ENCODE peak calls at places on chromosome 5, in ten cellular contexts. One of them, this sample, is unnamed.

GRCh38 chr5:36209664-36210063 is 32.1 kb downstream of the NADK2 start:
- DNase-seq in A549: no peak
- DNase-seq in tibial artery: no peak
- DNase-seq in CD8-positive, alpha-beta T cell: no peak
- DNase-seq in lung: no peak
- DNase-seq in IMR-90: peak; percentile 50
- DNase-seq in K562: no peak
- DNase-seq in epithelial cell of proximal tubule: no peak
- DNase-seq in foreskin fibroblast: peak; percentile 42
- DNase-seq in AG09309: no peak
- DNase-seq in this sample: no peak

GRCh38 chr5:177588413-177588909 is 3.5 kb upstream of the TMED9 start:
- DNase-seq in AG09309: no peak
- DNase-seq in IMR-90: no peak
- DNase-seq in A549: no peak
- DNase-seq in epithelial cell of proximal tubule: no peak
- DNase-seq in K562: no peak
- DNase-seq in lung: no peak
- DNase-seq in foreskin fibroblast: no peak
- DNase-seq in tibial artery: no peak
- DNase-seq in CD8-positive, alpha-beta T cell: no peak
- DNase-seq in this sample: no peak

GRCh38 chr5:170273968-170274710 is 23.4 kb downstream of the LCP2 start:
- DNase-seq in epithelial cell of proximal tubule: no peak
- DNase-seq in lung: no peak
- DNase-seq in foreskin fibroblast: no peak
- DNase-seq in K562: no peak
- DNase-seq in CD8-positive, alpha-beta T cell: no peak
- DNase-seq in IMR-90: no peak
- DNase-seq in A549: peak; percentile 60
- DNase-seq in tibial artery: no peak
- DNase-seq in AG09309: no peak
- DNase-seq in this sample: no peak

GRCh38 chr5:148687427-148687826 is 33.1 kb upstream of the HTR4 start:
- DNase-seq in tibial artery: no peak
- DNase-seq in epithelial cell of proximal tubule: no peak
- DNase-seq in K562: peak; percentile 72
- DNase-seq in AG09309: no peak
- DNase-seq in CD8-positive, alpha-beta T cell: no peak
- DNase-seq in A549: peak; percentile 59
- DNase-seq in lung: no peak
- DNase-seq in IMR-90: peak; percentile 13
- DNase-seq in foreskin fibroblast: peak; percentile 2
- DNase-seq in this sample: no peak

GRCh38 chr5:117594165-117594564 is 1019.5 kb upstream of the SEMA6A start:
- DNase-seq in epithelial cell of proximal tubule: no peak
- DNase-seq in AG09309: peak; percentile 25
- DNase-seq in IMR-90: no peak
- DNase-seq in K562: no peak
- DNase-seq in CD8-positive, alpha-beta T cell: no peak
- DNase-seq in lung: peak; percentile 32
- DNase-seq in foreskin fibroblast: peak; percentile 48
- DNase-seq in A549: no peak
- DNase-seq in tibial artery: peak; percentile 78
- DNase-seq in this sample: no peak

GRCh38 chr5:158727771-158728311 is 371.9 kb downstream of the EBF1 start:
- DNase-seq in tibial artery: peak; percentile 32
- DNase-seq in lung: peak; percentile 29
- DNase-seq in epithelial cell of proximal tubule: no peak
- DNase-seq in K562: no peak
- DNase-seq in CD8-positive, alpha-beta T cell: no peak
- DNase-seq in foreskin fibroblast: peak; percentile 28
- DNase-seq in IMR-90: no peak
- DNase-seq in AG09309: no peak
- DNase-seq in A549: no peak
- DNase-seq in this sample: no peak

GRCh38 chr5:80275347-80275746 is 19.5 kb upstream of the SERINC5 start:
- DNase-seq in AG09309: no peak
- DNase-seq in tibial artery: no peak
- DNase-seq in epithelial cell of proximal tubule: no peak
- DNase-seq in K562: no peak
- DNase-seq in foreskin fibroblast: no peak
- DNase-seq in IMR-90: peak; percentile 21
- DNase-seq in lung: no peak
- DNase-seq in CD8-positive, alpha-beta T cell: no peak
- DNase-seq in A549: peak; percentile 41
- DNase-seq in this sample: no peak

GRCh38 chr5:67115804-67116203 is 80.8 kb downstream of the CD180 start:
- DNase-seq in AG09309: no peak
- DNase-seq in CD8-positive, alpha-beta T cell: no peak
- DNase-seq in A549: no peak
- DNase-seq in epithelial cell of proximal tubule: no peak
- DNase-seq in lung: no peak
- DNase-seq in IMR-90: no peak
- DNase-seq in foreskin fibroblast: no peak
- DNase-seq in tibial artery: no peak
- DNase-seq in K562: no peak
- DNase-seq in this sample: no peak

GRCh38 chr5:140801494-140801841 is 611 bp downstream of the PCDHA3 start:
- DNase-seq in lung: no peak
- DNase-seq in AG09309: no peak
- DNase-seq in foreskin fibroblast: peak; percentile 16
- DNase-seq in IMR-90: no peak
- DNase-seq in CD8-positive, alpha-beta T cell: no peak
- DNase-seq in A549: peak; percentile 57
- DNase-seq in K562: no peak
- DNase-seq in tibial artery: no peak
- DNase-seq in epithelial cell of proximal tubule: no peak
- DNase-seq in this sample: no peak

GRCh38 chr5:140808889-140809291 is 2.0 kb downstream of the PCDHA4 start:
- DNase-seq in K562: no peak
- DNase-seq in AG09309: no peak
- DNase-seq in tibial artery: no peak
- DNase-seq in epithelial cell of proximal tubule: no peak
- DNase-seq in foreskin fibroblast: no peak
- DNase-seq in CD8-positive, alpha-beta T cell: no peak
- DNase-seq in lung: no peak
- DNase-seq in A549: no peak
- DNase-seq in IMR-90: no peak
- DNase-seq in this sample: no peak

GRCh38 chr5:140802781-140803271 is 2.0 kb downstream of the PCDHA3 start:
- DNase-seq in IMR-90: no peak
- DNase-seq in lung: no peak
- DNase-seq in foreskin fibroblast: no peak
- DNase-seq in A549: no peak
- DNase-seq in CD8-positive, alpha-beta T cell: no peak
- DNase-seq in tibial artery: no peak
- DNase-seq in AG09309: no peak
- DNase-seq in epithelial cell of proximal tubule: no peak
- DNase-seq in K562: no peak
- DNase-seq in this sample: no peak

GRCh38 chr5:140806834-140807775 is at the start of gene PCDHA4:
- DNase-seq in K562: no peak
- DNase-seq in IMR-90: no peak
- DNase-seq in A549: peak; percentile 74
- DNase-seq in epithelial cell of proximal tubule: no peak
- DNase-seq in tibial artery: no peak
- DNase-seq in foreskin fibroblast: peak; percentile 17
- DNase-seq in CD8-positive, alpha-beta T cell: no peak
- DNase-seq in AG09309: no peak
- DNase-seq in lung: peak; percentile 50
- DNase-seq in this sample: no peak
- H3K4me3 ChIP-seq in K562: no peak within 1 kb of the TSS
- H3K4me3 ChIP-seq in IMR-90: peak within 1 kb of the TSS; percentile 32
- H3K4me3 ChIP-seq in A549: peak within 1 kb of the TSS; percentile 60
- H3K4me3 ChIP-seq in epithelial cell of proximal tubule: peak within 1 kb of the TSS; percentile 52
- H3K4me3 ChIP-seq in tibial artery: peak within 1 kb of the TSS; percentile 52
- H3K4me3 ChIP-seq in foreskin fibroblast: no peak within 1 kb of the TSS
- H3K4me3 ChIP-seq in CD8-positive, alpha-beta T cell: no peak within 1 kb of the TSS
- H3K4me3 ChIP-seq in AG09309: peak within 1 kb of the TSS; percentile 46
- H3K4me3 ChIP-seq in lung: no peak within 1 kb of the TSS
- H3K4me3 ChIP-seq in this sample: peak within 1 kb of the TSS; percentile 33

DNA sequence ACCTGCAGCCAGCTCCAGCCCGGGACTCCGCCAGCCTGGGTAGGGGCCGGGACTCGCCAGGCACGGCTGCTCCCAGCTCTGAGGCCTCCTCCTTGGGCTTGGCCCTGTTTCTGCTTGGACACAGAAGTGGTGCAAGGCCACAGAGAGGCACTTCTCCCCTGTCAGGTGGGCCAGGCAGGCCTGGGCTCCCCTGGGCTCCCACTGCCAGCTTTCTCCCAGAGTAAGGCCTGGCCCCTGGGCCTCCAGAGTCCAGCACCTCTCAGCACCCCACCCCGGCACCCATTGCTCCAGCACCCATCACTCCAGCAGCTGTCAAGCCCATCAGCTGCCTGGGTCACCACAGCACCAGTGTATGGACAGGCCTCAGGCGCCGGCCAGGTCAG is 71.1 kb upstream of the LRRTM2 start:
- DNase-seq in IMR-90: no peak
- DNase-seq in CD8-positive, alpha-beta T cell: no peak
- DNase-seq in AG09309: no peak
- DNase-seq in foreskin fibroblast: no peak
- DNase-seq in K562: no peak
- DNase-seq in lung: no peak
- DNase-seq in epithelial cell of proximal tubule: no peak
- DNase-seq in tibial artery: peak; percentile 13
- DNase-seq in A549: no peak
- DNase-seq in this sample: no peak
- TF ChIP-seq CTCF in IMR-90: no peak
- TF ChIP-seq CTCF in CD8-positive, alpha-beta T cell: no peak
- TF ChIP-seq CTCF in AG09309: no peak
- TF ChIP-seq CTCF in foreskin fibroblast: no peak
- TF ChIP-seq CTCF in K562: no peak
- TF ChIP-seq CTCF in lung: no peak
- TF ChIP-seq CTCF in epithelial cell of proximal tubule: no peak
- TF ChIP-seq CTCF in tibial artery: no peak
- TF ChIP-seq CTCF in A549: no peak
- TF ChIP-seq CTCF in this sample: no peak

DNA sequence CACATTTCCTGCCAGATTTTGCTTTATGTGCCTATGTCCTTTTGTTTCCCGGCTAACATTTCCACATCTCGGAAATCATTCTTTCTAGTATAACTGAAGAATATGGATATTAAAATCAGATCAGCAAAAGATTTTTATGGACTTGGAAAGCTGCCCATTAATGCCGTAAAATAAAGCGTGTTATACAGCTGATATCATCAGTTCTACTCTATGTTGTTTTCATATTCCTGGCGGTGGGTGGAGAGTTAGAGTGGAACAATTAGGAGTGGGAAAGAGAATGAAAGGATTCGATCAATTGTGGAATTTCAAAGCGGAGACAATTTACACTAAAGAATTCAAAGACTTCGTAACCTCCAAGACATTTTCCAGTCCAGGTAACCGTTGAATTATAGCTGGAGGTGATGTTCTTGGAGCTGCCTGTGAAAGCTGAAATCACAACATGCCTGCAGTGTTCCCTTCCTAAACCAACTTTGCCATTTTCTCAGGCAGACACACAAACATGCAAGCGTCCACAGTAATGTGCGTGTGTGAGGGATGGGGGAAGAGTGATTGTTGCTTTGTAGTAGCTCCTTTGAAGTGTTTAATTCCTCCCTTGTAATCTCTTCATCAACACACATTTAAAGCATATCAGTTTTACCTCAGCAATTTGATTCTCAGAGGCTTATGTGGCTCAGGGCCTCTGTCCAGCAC is 543.9 kb downstream of the RAB3C start:
- DNase-seq in CD8-positive, alpha-beta T cell: no peak
- DNase-seq in lung: no peak
- DNase-seq in AG09309: no peak
- DNase-seq in A549: peak; percentile 87
- DNase-seq in tibial artery: no peak
- DNase-seq in foreskin fibroblast: peak; percentile 67
- DNase-seq in IMR-90: peak; percentile 55
- DNase-seq in epithelial cell of proximal tubule: no peak
- DNase-seq in K562: no peak
- DNase-seq in this sample: no peak
- H3K4me3 ChIP-seq in CD8-positive, alpha-beta T cell: peak overlapping the region; percentile 49
- H3K4me3 ChIP-seq in lung: no peak overlapping the region
- H3K4me3 ChIP-seq in AG09309: peak overlapping the region; percentile 29
- H3K4me3 ChIP-seq in A549: peak overlapping the region; percentile 0
- H3K4me3 ChIP-seq in tibial artery: peak overlapping the region; percentile 45
- H3K4me3 ChIP-seq in foreskin fibroblast: peak overlapping the region; percentile 38
- H3K4me3 ChIP-seq in IMR-90: no peak overlapping the region
- H3K4me3 ChIP-seq in epithelial cell of proximal tubule: no peak overlapping the region
- H3K4me3 ChIP-seq in K562: no peak overlapping the region
- H3K4me3 ChIP-seq in this sample: peak overlapping the region; percentile 26

GRCh38 chr5:126368239-126368812 is 54.9 kb upstream of the GRAMD2B start:
- DNase-seq in epithelial cell of proximal tubule: no peak
- DNase-seq in lung: no peak
- DNase-seq in AG09309: no peak
- DNase-seq in tibial artery: no peak
- DNase-seq in CD8-positive, alpha-beta T cell: no peak
- DNase-seq in IMR-90: peak; percentile 25
- DNase-seq in foreskin fibroblast: no peak
- DNase-seq in A549: no peak
- DNase-seq in K562: no peak
- DNase-seq in this sample: no peak

GRCh38 chr5:126369083-126369482 is 54.1 kb upstream of the GRAMD2B start:
- DNase-seq in A549: no peak
- DNase-seq in lung: no peak
- DNase-seq in foreskin fibroblast: no peak
- DNase-seq in CD8-positive, alpha-beta T cell: no peak
- DNase-seq in AG09309: no peak
- DNase-seq in epithelial cell of proximal tubule: no peak
- DNase-seq in K562: no peak
- DNase-seq in IMR-90: no peak
- DNase-seq in tibial artery: no peak
- DNase-seq in this sample: no peak

GRCh38 chr5:126373621-126374416 is 49.4 kb upstream of the GRAMD2B start:
- DNase-seq in IMR-90: no peak
- DNase-seq in epithelial cell of proximal tubule: no peak
- DNase-seq in lung: no peak
- DNase-seq in tibial artery: no peak
- DNase-seq in foreskin fibroblast: no peak
- DNase-seq in K562: no peak
- DNase-seq in A549: no peak
- DNase-seq in AG09309: no peak
- DNase-seq in CD8-positive, alpha-beta T cell: no peak
- DNase-seq in this sample: no peak

GRCh38 chr5:126370796-126371718 is 52.2 kb upstream of the GRAMD2B start:
- DNase-seq in lung: no peak
- DNase-seq in AG09309: no peak
- DNase-seq in epithelial cell of proximal tubule: peak; percentile 76
- DNase-seq in CD8-positive, alpha-beta T cell: no peak
- DNase-seq in A549: peak; percentile 21
- DNase-seq in K562: no peak
- DNase-seq in foreskin fibroblast: peak; percentile 63
- DNase-seq in tibial artery: no peak
- DNase-seq in IMR-90: peak; percentile 78
- DNase-seq in this sample: no peak

DNA sequence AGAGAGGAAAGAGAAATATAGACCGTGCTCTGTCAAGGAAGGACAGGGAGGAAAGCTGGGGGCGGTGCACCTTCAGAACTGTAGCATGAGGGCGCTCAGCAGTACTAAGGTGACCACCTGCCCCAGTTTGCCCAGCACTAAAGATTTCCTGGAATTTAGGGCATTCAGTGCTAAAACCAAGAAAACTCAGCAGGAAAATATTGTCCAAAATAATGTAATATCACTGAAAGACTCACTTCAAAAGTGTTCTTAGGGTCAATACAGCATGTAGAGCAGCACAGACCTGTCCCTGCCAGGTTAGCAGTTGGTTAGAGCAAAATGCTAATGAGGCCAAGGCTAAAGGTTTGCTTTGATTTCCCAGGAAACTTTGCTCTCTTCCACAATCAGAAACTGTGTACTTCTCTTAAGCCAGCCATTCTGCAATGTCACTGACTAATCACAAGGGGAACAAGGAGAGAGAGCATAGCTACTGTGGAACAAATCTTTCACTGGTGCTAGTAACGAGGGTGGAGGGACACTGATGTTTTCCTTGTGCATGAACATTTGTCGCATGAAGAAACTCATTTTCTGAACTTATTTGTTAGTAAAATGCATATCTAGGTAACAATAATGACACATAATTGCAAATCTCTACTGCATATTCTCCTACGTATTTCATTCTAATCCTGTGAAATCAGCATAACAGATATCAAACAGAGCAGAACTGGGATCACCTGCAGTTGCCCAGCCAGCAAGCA is 53.0 kb upstream of the GRAMD2B start:
- DNase-seq in CD8-positive, alpha-beta T cell: no peak
- DNase-seq in lung: no peak
- DNase-seq in tibial artery: no peak
- DNase-seq in foreskin fibroblast: peak; percentile 46
- DNase-seq in epithelial cell of proximal tubule: peak; percentile 72
- DNase-seq in K562: no peak
- DNase-seq in IMR-90: peak; percentile 23
- DNase-seq in AG09309: no peak
- DNase-seq in A549: peak; percentile 6
- DNase-seq in this sample: no peak
- TF ChIP-seq CTCF in CD8-positive, alpha-beta T cell: no peak
- TF ChIP-seq CTCF in lung: no peak
- TF ChIP-seq CTCF in tibial artery: peak; percentile 36
- TF ChIP-seq CTCF in foreskin fibroblast: peak; percentile 14
- TF ChIP-seq CTCF in epithelial cell of proximal tubule: peak; percentile 31
- TF ChIP-seq CTCF in K562: no peak
- TF ChIP-seq CTCF in IMR-90: peak; percentile 8
- TF ChIP-seq CTCF in AG09309: peak; percentile 29
- TF ChIP-seq CTCF in A549: no peak
- TF ChIP-seq CTCF in this sample: no peak